ENCODE peak calls at places on chromosomes 6 and 20, in six cellular contexts. Y is stimulated activated naive CD8-positive, alpha-beta T cell treated with anti-CD3 and anti-CD28 coated beads, Interleukin-15, Interleukin-2, amounts not matched to agents 100 U/mL and 50 U/mL, for 24 hours; N is endothelial cell; R is effector memory CD8-positive, alpha-beta T cell; O is T follicular helper cell; E is transverse colon. S is an unnamed sample.

GRCh38 chr6:152220785-152221184 is 413.3 kb downstream of the ESR1 start:
- DNase-seq in Y (no peak), E (no peak), N (no peak), R (no peak), O (no peak), S (no peak)

GRCh38 chr6:156852147-156852857 is 75.1 kb downstream of the ARID1B start:
- DNase-seq in E (no peak), R (no peak), N (no peak), Y (no peak), O (no peak), S (no peak)

GRCh38 chr20:13649548-13649947 is 10.8 kb upstream of the TASP1 start:
- DNase-seq in Y (no peak), N (peak; percentile 4), R (no peak), E (peak; percentile 17), O (no peak), S (no peak)

GRCh38 chr20:52242237-52243230 is 51.0 kb upstream of the ZFP64 start:
- DNase-seq in Y (no peak), O (no peak), R (no peak), N (no peak), E (no peak), S (no peak)

GRCh38 chr20:59064214-59064722 is 21.7 kb upstream of the PRELID3B start:
- DNase-seq in E (no peak), R (no peak), N (no peak), Y (no peak), O (no peak), S (peak; percentile 51)

GRCh38 chr20:41344938-41345728 is 4.5 kb downstream of the LPIN3 start:
- DNase-seq in R (no peak), N (no peak), Y (no peak), O (no peak), E (no peak), S (no peak)

GRCh38 chr6:151387581-151387980 is 3.8 kb downstream of the ZBTB2 start:
- DNase-seq in E (no peak), Y (no peak), N (no peak), R (no peak), O (no peak), S (no peak)

GRCh38 chr6:42171813-42172595 is 1.2 kb upstream of the GUCA1A start:
- DNase-seq in N (no peak), O (no peak), R (no peak), E (no peak), Y (no peak), S (no peak)

GRCh38 chr6:139308936-139309603 is 17.3 kb upstream of the TXLNB start:
- DNase-seq in E (peak; percentile 30), Y (no peak), O (no peak), N (no peak), R (no peak), S (no peak)

GRCh38 chr6:20360471-20361119 is 41.1 kb upstream of the E2F3 start:
- DNase-seq in O (no peak), Y (no peak), E (no peak), R (no peak), N (no peak), S (no peak)

GRCh38 chr6:108113557-108114519 is 39.3 kb upstream of the OSTM1 start:
- DNase-seq in E (no peak), Y (no peak), O (no peak), R (peak; percentile 27), N (peak; percentile 57), S (no peak)